ENCODE peak calls at places on chromosomes 7 and 10, in four cellular contexts. D is fibroblast of mammary gland, E is left ventricle myocardium inferior, J is fibroblast of the aortic adventitia. S is an unnamed sample.

GRCh38 chr7:51085034-51085692 is 231.4 kb downstream of the COBL start:
- DNase-seq in D (no peak), E (no peak), J (no peak), S (no peak)

GRCh38 chr7:17140421-17140820 is 158.0 kb upstream of the AHR start:
- DNase-seq in D (no peak), E (no peak), J (no peak), S (no peak)

GRCh38 chr10:50623299-50624153 is at the start of gene SGMS1:
- DNase-seq in D (peak; percentile 76), E (peak; percentile 91), J (peak; percentile 77), S (peak; percentile 88)

GRCh38 chr10:96236876-96237275 is 34.5 kb downstream of the BLNK start:
- DNase-seq in D (no peak), E (no peak), J (no peak), S (no peak)

GRCh38 chr10:22228943-22229755 is 11.3 kb upstream of the EBLN1 start:
- DNase-seq in D (peak; percentile 90), E (peak; percentile 85), J (peak; percentile 96), S (peak; percentile 88)

GRCh38 chr7:2542011-2542923 is 13.1 kb downstream of the BRAT1 start:
- DNase-seq in D (no peak), E (no peak), J (no peak), S (no peak)

GRCh38 chr10:129888784-129889616 is 75.1 kb downstream of the EBF3 start:
- DNase-seq in D (peak; percentile 34), E (peak; percentile 71), J (peak; percentile 52), S (peak; percentile 32)

GRCh38 chr7:144720139-144720538 is 115.7 kb downstream of the TPK1 start:
- DNase-seq in D (peak; percentile 61), E (no peak), J (no peak), S (peak; percentile 33)

GRCh38 chr7:149797771-149798170 is 24.4 kb upstream of the ZNF467 start:
- DNase-seq in D (no peak), E (no peak), J (no peak), S (no peak)

GRCh38 chr7:93860261-93860660 is 30.3 kb downstream of the TFPI2 start:
- DNase-seq in D (no peak), E (no peak), J (no peak), S (no peak)

GRCh38 chr7:22561356-22561755 is 61.4 kb upstream of the STEAP1B start:
- DNase-seq in D (peak; percentile 99), E (peak; percentile 75), J (peak; percentile 99), S (peak; percentile 66)

GRCh38 chr7:157855452-157856213 is 518.8 kb downstream of the DNAJB6 start:
- DNase-seq in D (no peak), E (peak; percentile 10), J (no peak), S (no peak)
- TF ChIP-seq CTCF in D (no peak), E (no peak), J (no peak), S (no peak)

DNA sequence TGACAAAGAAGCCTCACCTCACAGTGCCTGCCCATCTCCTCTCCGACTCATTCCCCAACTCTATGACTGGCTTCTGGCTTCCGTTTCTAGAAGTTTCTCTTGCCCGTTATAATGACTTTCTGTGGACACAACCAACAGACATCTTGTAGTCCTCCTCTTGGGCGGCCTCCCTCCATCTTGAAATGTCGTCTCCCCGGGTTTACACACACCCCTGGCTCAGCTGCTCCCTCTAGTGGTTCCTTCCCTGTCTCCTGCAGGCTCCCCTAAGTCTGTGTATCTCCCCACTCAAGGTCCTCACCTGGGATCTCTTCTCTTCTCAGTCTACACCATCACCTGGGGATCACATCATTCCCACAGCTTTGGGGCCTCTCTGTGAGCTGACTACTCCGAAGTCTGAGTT is 123.4 kb upstream of the NEBL start:
- DNase-seq in D (peak; percentile 46), E (no peak), J (no peak), S (peak; percentile 30)
- TF ChIP-seq CTCF in D (peak; percentile 56), E (peak; percentile 44), J (peak; percentile 20), S (peak; percentile 23)

GRCh38 chr7:138835087-138835486 is 37.1 kb upstream of the ATP6V0A4 start:
- DNase-seq in D (no peak), E (no peak), J (no peak), S (no peak)
- TF ChIP-seq CTCF in D (no peak), E (no peak), J (no peak), S (no peak)

GRCh38 chr10:69968830-69969229 is 83.8 kb upstream of the MACROH2A2 start:
- DNase-seq in D (peak; percentile 10), E (no peak), J (peak; percentile 14), S (peak; percentile 28)
- TF ChIP-seq CTCF in D (no peak), E (no peak), J (peak; percentile 5), S (no peak)

GRCh38 chr7:148402159-148402558 is 188.4 kb upstream of the C7orf33 start:
- DNase-seq in D (no peak), E (no peak), J (no peak), S (no peak)
- TF ChIP-seq CTCF in D (no peak), E (no peak), J (no peak), S (no peak)

GRCh38 chr10:127872871-127873600 is 19.7 kb downstream of the CLRN3 start:
- DNase-seq in D (peak; percentile 21), E (no peak), J (no peak), S (peak; percentile 50)
- TF ChIP-seq CTCF in D (peak; percentile 9), E (peak; percentile 13), J (no peak), S (peak; percentile 39)

DNA sequence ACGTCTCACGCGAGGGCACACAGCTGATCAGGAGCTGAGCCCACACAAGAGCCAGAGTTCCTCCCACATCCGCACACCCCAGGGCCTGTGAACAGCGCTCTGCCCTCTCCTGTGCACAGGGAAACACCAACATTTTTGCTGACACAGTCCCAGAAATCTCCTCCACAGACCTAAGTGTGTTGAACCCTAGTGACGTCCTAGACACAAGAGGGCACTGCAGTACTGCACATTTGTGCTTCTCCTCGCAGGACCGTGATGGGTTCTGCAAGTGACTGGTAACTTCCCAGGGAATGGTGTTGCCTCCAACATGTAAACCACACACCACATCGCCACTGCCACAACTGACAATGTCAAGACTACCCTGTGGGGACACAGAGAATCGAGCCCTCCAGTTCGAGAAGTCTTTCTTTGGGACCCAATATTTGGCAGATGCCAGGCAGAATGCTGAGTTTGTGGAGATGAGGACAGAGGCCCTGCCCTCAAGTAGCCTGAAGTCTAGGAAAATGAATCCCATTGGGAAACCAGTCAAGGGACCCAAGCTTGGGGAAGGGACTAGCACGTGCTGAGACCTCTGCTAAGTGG is 170.3 kb downstream of the PAXIP1 start:
- DNase-seq in D (no peak), E (no peak), J (no peak), S (no peak)
- TF ChIP-seq CTCF in D (no peak), E (no peak), J (no peak), S (no peak)

GRCh38 chr7:130486114-130486962 is 5.5 kb upstream of the MEST start:
- DNase-seq in D (no peak), E (peak; percentile 27), J (no peak), S (peak; percentile 87)
- TF ChIP-seq CTCF in D (peak; percentile 34), E (peak; percentile 79), J (no peak), S (peak; percentile 87)